ENCODE peak calls at places on chromosomes 16 and 17, in six cellular contexts. S is activated CD4-positive, alpha-beta T cell treated with anti-CD3 and anti-CD28 coated beads for 36 hours; I is EL; G is colonic mucosa; F is germinal center; M is CD8-positive, alpha-beta T cell. Z is an unnamed sample.

GRCh38 chr17:74361613-74362391 is at the start of gene BTBD17:
- DNase-seq in S (peak), I (no peak), G (peak), F (peak), M (no peak), Z (peak)

GRCh38 chr17:33501185-33501584 is 208.1 kb upstream of the ASIC2 start:
- DNase-seq in S (no peak), I (no peak), G (no peak), F (no peak), M (no peak), Z (no peak)

GRCh38 chr17:81863833-81864768 is 3.8 kb upstream of the P4HB start:
- DNase-seq in S (no peak), I (no peak), G (no peak), F (no peak), M (peak), Z (no peak)

GRCh38 chr17:61330174-61331150 is 69.2 kb upstream of the TBX2 start:
- DNase-seq in S (no peak), I (no peak), G (no peak), F (no peak), M (no peak), Z (no peak)

GRCh38 chr17:61219460-61219859 is 180.2 kb upstream of the TBX2 start:
- DNase-seq in S (no peak), I (peak), G (no peak), F (no peak), M (no peak), Z (no peak)

GRCh38 chr16:53955221-53955875 is 251.4 kb downstream of the FTO start:
- DNase-seq in S (no peak), I (no peak), G (no peak), F (no peak), M (no peak), Z (no peak)

GRCh38 chr16:3214904-3215600 is 19.9 kb downstream of the ZNF200 start:
- DNase-seq in S (peak), I (peak), G (no peak), F (peak), M (peak), Z (peak)

GRCh38 chr17:40419559-40420331 is 2.0 kb upstream of the TOP2A start:
- DNase-seq in S (peak), I (no peak), G (no peak), F (no peak), M (no peak), Z (no peak)

GRCh38 chr17:61754124-61754523 is 109.2 kb downstream of the BRIP1 start:
- DNase-seq in S (no peak), I (no peak), G (no peak), F (no peak), M (no peak), Z (no peak)

GRCh38 chr17:48261297-48261880 is 153.8 kb downstream of the SNX11 start:
- DNase-seq in S (peak), I (peak), G (peak), F (peak), M (no peak), Z (no peak)

GRCh38 chr17:57084361-57084801 is 665 bp upstream of the AKAP1 start:
- DNase-seq in S (no peak), I (no peak), G (no peak), F (no peak), M (no peak), Z (no peak)

GRCh38 chr17:70365098-70365583 is 195.8 kb downstream of the KCNJ2 start:
- DNase-seq in S (no peak), I (peak), G (no peak), F (no peak), M (no peak), Z (no peak)

GRCh38 chr16:58658796-58659211 is 25.8 kb downstream of the SLC38A7 start:
- DNase-seq in S (no peak), I (no peak), G (no peak), F (no peak), M (no peak), Z (no peak)

GRCh38 chr17:82939213-82940030 is 99.6 kb upstream of the ZNF750 start:
- DNase-seq in S (no peak), I (no peak), G (no peak), F (no peak), M (no peak), Z (no peak)

GRCh38 chr16:71479420-71479819 is 9.7 kb downstream of the ZNF19 start:
- DNase-seq in S (no peak), I (peak), G (no peak), F (no peak), M (no peak), Z (no peak)

GRCh38 chr17:47729486-47729885 is 3.5 kb upstream of the TBX21 start:
- DNase-seq in S (peak), I (no peak), G (no peak), F (no peak), M (no peak), Z (no peak)

GRCh38 chr16:56203052-56203451 is 11.8 kb downstream of the GNAO1 start:
- DNase-seq in S (peak), I (peak), G (no peak), F (peak), M (peak), Z (no peak)

GRCh38 chr17:61323696-61324539 is 75.7 kb upstream of the TBX2 start:
- DNase-seq in S (no peak), I (no peak), G (no peak), F (no peak), M (no peak), Z (no peak)

GRCh38 chr16:67248401-67249177 is at the start of gene SLC9A5:
- DNase-seq in S (peak), I (peak), G (no peak), F (peak), M (no peak), Z (no peak)

GRCh38 chr17:43536236-43537088 is 9.7 kb downstream of the ETV4 start:
- DNase-seq in S (no peak), I (peak), G (no peak), F (no peak), M (no peak), Z (no peak)

GRCh38 chr16:7137560-7138330 is 194.9 kb upstream of the RBFOX1 start:
- DNase-seq in S (no peak), I (no peak), G (no peak), F (no peak), M (no peak), Z (no peak)

GRCh38 chr17:82838386-82839063 is 1.3 kb downstream of the ZNF750 start:
- DNase-seq in S (no peak), I (peak), G (peak), F (no peak), M (no peak), Z (no peak)

GRCh38 chr17:32596666-32597065 is 109.9 kb downstream of the CDK5R1 start:
- DNase-seq in S (peak), I (peak), G (no peak), F (no peak), M (no peak), Z (no peak)

GRCh38 chr17:59838196-59838911 is 54.4 kb downstream of the TUBD1 start:
- DNase-seq in S (no peak), I (no peak), G (peak), F (no peak), M (no peak), Z (no peak)

GRCh38 chr17:76562734-76563148 is 22.9 kb downstream of the PRCD start:
- DNase-seq in S (peak), I (peak), G (no peak), F (no peak), M (no peak), Z (no peak)

GRCh38 chr16:15440852-15441251 is 6.5 kb downstream of the BMERB1 start:
- DNase-seq in S (no peak), I (peak), G (no peak), F (no peak), M (no peak), Z (no peak)

GRCh38 chr16:17939723-17940122 is 396.8 kb downstream of the NPIPA8 start:
- DNase-seq in S (no peak), I (no peak), G (no peak), F (peak), M (no peak), Z (no peak)

GRCh38 chr17:1474402-1475189 is 17.9 kb downstream of the MYO1C start:
- DNase-seq in S (no peak), I (no peak), G (no peak), F (peak), M (no peak), Z (peak)

GRCh38 chr17:54172654-54173316 is 350.1 kb downstream of the KIF2B start:
- DNase-seq in S (peak), I (peak), G (no peak), F (no peak), M (no peak), Z (no peak)

GRCh38 chr17:42683407-42684031 is 1.2 kb downstream of the CNTNAP1 start:
- DNase-seq in S (peak), I (no peak), G (no peak), F (no peak), M (no peak), Z (no peak)

GRCh38 chr17:17659340-17659739 is 21.9 kb upstream of the RAI1 start:
- DNase-seq in S (no peak), I (no peak), G (no peak), F (no peak), M (no peak), Z (no peak)

GRCh38 chr16:80084614-80085013 is 456.2 kb upstream of the DYNLRB2 start:
- DNase-seq in S (peak), I (peak), G (peak), F (no peak), M (no peak), Z (no peak)

GRCh38 chr16:49459953-49460735 is 86.5 kb downstream of the C16orf78 start:
- DNase-seq in S (no peak), I (no peak), G (peak), F (no peak), M (no peak), Z (peak)

GRCh38 chr17:79892457-79893236 is 53.4 kb upstream of the CBX4 start:
- DNase-seq in S (no peak), I (no peak), G (peak), F (no peak), M (no peak), Z (peak)

GRCh38 chr16:54921229-54921824 is 9.3 kb upstream of the IRX5 start:
- DNase-seq in S (no peak), I (peak), G (no peak), F (no peak), M (no peak), Z (no peak)

GRCh38 chr17:73389411-73389810 is 77.6 kb upstream of the CDC42EP4 start:
- DNase-seq in S (no peak), I (no peak), G (no peak), F (no peak), M (no peak), Z (no peak)

Z was measured in Peyer's patch.